ENCODE peak calls at places on chromosomes 13 and 19, in eight cellular contexts. One of them, this sample, is unnamed. For H3K9me3 and H3K4me1, the result is how much of the 10 kb centered on the place peaks cover.

GRCh38 chr13:27960362-27961226 is 8.5 kb downstream of the CDX2 start:
- DNase-seq in SJSA1: no peak
- DNase-seq in lower lobe of right lung: peak
- DNase-seq in CD4-positive, CD25-positive, alpha-beta regulatory T cell: no peak
- DNase-seq in neuronal stem cell: no peak
- DNase-seq in esophagus muscularis mucosa: no peak
- DNase-seq in CD4-positive, alpha-beta memory T cell: no peak
- DNase-seq in iPS DF 6.9: no peak
- DNase-seq in this sample: no peak

GRCh38 chr19:1237754-1238372 is at the start of gene CBARP:
- DNase-seq in SJSA1: no peak
- DNase-seq in lower lobe of right lung: no peak
- DNase-seq in CD4-positive, CD25-positive, alpha-beta regulatory T cell: peak
- DNase-seq in neuronal stem cell: no peak
- DNase-seq in esophagus muscularis mucosa: no peak
- DNase-seq in CD4-positive, alpha-beta memory T cell: no peak
- DNase-seq in iPS DF 6.9: no peak
- DNase-seq in this sample: peak

GRCh38 chr19:35557539-35558399 is 5.7 kb downstream of the ATP4A start:
- DNase-seq in SJSA1: peak
- DNase-seq in lower lobe of right lung: peak
- DNase-seq in CD4-positive, CD25-positive, alpha-beta regulatory T cell: peak
- DNase-seq in neuronal stem cell: peak
- DNase-seq in esophagus muscularis mucosa: no peak
- DNase-seq in CD4-positive, alpha-beta memory T cell: peak
- DNase-seq in iPS DF 6.9: peak
- DNase-seq in this sample: peak

GRCh38 chr19:13723206-13723605 is 41.1 kb upstream of the MRI1 start:
- DNase-seq in SJSA1: no peak
- DNase-seq in lower lobe of right lung: no peak
- DNase-seq in CD4-positive, CD25-positive, alpha-beta regulatory T cell: no peak
- DNase-seq in neuronal stem cell: no peak
- DNase-seq in esophagus muscularis mucosa: no peak
- DNase-seq in CD4-positive, alpha-beta memory T cell: no peak
- DNase-seq in iPS DF 6.9: no peak
- DNase-seq in this sample: no peak

GRCh38 chr13:79541426-79542049 is 60.6 kb downstream of the NDFIP2 start:
- DNase-seq in SJSA1: peak
- DNase-seq in lower lobe of right lung: no peak
- DNase-seq in CD4-positive, CD25-positive, alpha-beta regulatory T cell: no peak
- DNase-seq in neuronal stem cell: peak
- DNase-seq in esophagus muscularis mucosa: no peak
- DNase-seq in CD4-positive, alpha-beta memory T cell: peak
- DNase-seq in iPS DF 6.9: peak
- DNase-seq in this sample: no peak

GRCh38 chr13:45367358-45367757 is 26.4 kb upstream of the TPT1 start:
- DNase-seq in SJSA1: peak
- DNase-seq in lower lobe of right lung: peak
- DNase-seq in CD4-positive, CD25-positive, alpha-beta regulatory T cell: peak
- DNase-seq in neuronal stem cell: no peak
- DNase-seq in esophagus muscularis mucosa: no peak
- DNase-seq in CD4-positive, alpha-beta memory T cell: peak
- DNase-seq in iPS DF 6.9: peak
- DNase-seq in this sample: peak

GRCh38 chr13:111253334-111253872 is 67.0 kb upstream of the TEX29 start:
- DNase-seq in SJSA1: no peak
- DNase-seq in lower lobe of right lung: no peak
- DNase-seq in CD4-positive, CD25-positive, alpha-beta regulatory T cell: no peak
- DNase-seq in neuronal stem cell: no peak
- DNase-seq in esophagus muscularis mucosa: no peak
- DNase-seq in CD4-positive, alpha-beta memory T cell: no peak
- DNase-seq in iPS DF 6.9: no peak
- DNase-seq in this sample: no peak

GRCh38 chr19:17794731-17795494 is at the start of gene B3GNT3:
- DNase-seq in SJSA1: no peak
- DNase-seq in lower lobe of right lung: peak
- DNase-seq in CD4-positive, CD25-positive, alpha-beta regulatory T cell: peak
- DNase-seq in neuronal stem cell: no peak
- DNase-seq in esophagus muscularis mucosa: no peak
- DNase-seq in CD4-positive, alpha-beta memory T cell: no peak
- DNase-seq in iPS DF 6.9: no peak
- DNase-seq in this sample: peak

GRCh38 chr13:99859178-99860177 is 112.1 kb downstream of the ZIC5 start:
- DNase-seq in SJSA1: no peak
- DNase-seq in lower lobe of right lung: no peak
- DNase-seq in CD4-positive, CD25-positive, alpha-beta regulatory T cell: no peak
- DNase-seq in neuronal stem cell: no peak
- DNase-seq in esophagus muscularis mucosa: peak
- DNase-seq in CD4-positive, alpha-beta memory T cell: peak
- DNase-seq in iPS DF 6.9: no peak
- DNase-seq in this sample: no peak

GRCh38 chr13:65856464-65856863 is 1373.7 kb downstream of the PCDH9 start:
- DNase-seq in SJSA1: no peak
- DNase-seq in lower lobe of right lung: no peak
- DNase-seq in CD4-positive, CD25-positive, alpha-beta regulatory T cell: no peak
- DNase-seq in neuronal stem cell: no peak
- DNase-seq in esophagus muscularis mucosa: no peak
- DNase-seq in CD4-positive, alpha-beta memory T cell: no peak
- DNase-seq in iPS DF 6.9: no peak
- DNase-seq in this sample: no peak

GRCh38 chr19:17510220-17510993 is 1.0 kb upstream of the PGLS start:
- DNase-seq in SJSA1: peak
- DNase-seq in lower lobe of right lung: no peak
- DNase-seq in CD4-positive, CD25-positive, alpha-beta regulatory T cell: no peak
- DNase-seq in neuronal stem cell: no peak
- DNase-seq in esophagus muscularis mucosa: no peak
- DNase-seq in CD4-positive, alpha-beta memory T cell: no peak
- DNase-seq in iPS DF 6.9: no peak
- DNase-seq in this sample: no peak

GRCh38 chr19:49340865-49341718 is 5.9 kb downstream of the CD37 start:
- DNase-seq in SJSA1: no peak
- DNase-seq in lower lobe of right lung: peak
- DNase-seq in CD4-positive, CD25-positive, alpha-beta regulatory T cell: no peak
- DNase-seq in neuronal stem cell: no peak
- DNase-seq in esophagus muscularis mucosa: no peak
- DNase-seq in CD4-positive, alpha-beta memory T cell: no peak
- DNase-seq in iPS DF 6.9: no peak
- DNase-seq in this sample: no peak

GRCh38 chr19:14775855-14776254 is 2.5 kb downstream of the ADGRE2 start:
- DNase-seq in SJSA1: no peak
- DNase-seq in lower lobe of right lung: peak
- DNase-seq in CD4-positive, CD25-positive, alpha-beta regulatory T cell: no peak
- DNase-seq in neuronal stem cell: no peak
- DNase-seq in esophagus muscularis mucosa: no peak
- DNase-seq in CD4-positive, alpha-beta memory T cell: no peak
- DNase-seq in iPS DF 6.9: no peak
- DNase-seq in this sample: no peak

GRCh38 chr13:48231080-48231479 is 1.9 kb upstream of the ITM2B start:
- DNase-seq in SJSA1: no peak
- DNase-seq in lower lobe of right lung: no peak
- DNase-seq in CD4-positive, CD25-positive, alpha-beta regulatory T cell: no peak
- DNase-seq in neuronal stem cell: no peak
- DNase-seq in esophagus muscularis mucosa: no peak
- DNase-seq in CD4-positive, alpha-beta memory T cell: no peak
- DNase-seq in iPS DF 6.9: no peak
- DNase-seq in this sample: no peak

DNA sequence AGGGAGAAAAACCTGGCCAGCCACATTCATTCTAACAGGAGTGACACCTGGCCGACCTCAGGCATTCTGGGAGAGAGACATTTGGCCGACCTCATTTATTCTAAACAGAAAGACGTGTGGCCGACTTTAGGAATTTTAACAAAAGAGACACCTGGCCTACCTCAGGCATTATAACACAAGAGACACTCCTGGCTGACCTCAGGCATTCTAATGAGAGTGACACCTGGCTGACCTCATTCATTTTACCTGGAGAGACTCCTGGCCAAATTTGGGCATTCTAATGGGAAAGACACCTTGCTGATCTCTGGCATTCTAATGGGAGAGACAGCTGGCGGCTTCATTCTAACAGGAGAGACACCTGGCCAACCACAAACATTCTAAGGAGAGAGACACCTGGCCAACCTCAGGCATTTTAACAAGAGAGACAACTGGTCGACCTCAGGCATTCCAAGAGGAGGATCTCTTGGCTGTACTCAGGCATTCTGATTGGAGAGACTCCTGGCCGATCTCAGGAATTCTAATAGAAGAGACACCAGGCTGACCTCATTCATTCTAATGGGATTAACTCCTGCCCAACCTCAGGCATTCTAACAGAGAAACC is 1353.9 kb downstream of the UQCRFS1 start:
- DNase-seq in SJSA1: no peak
- DNase-seq in lower lobe of right lung: no peak
- DNase-seq in CD4-positive, CD25-positive, alpha-beta regulatory T cell: no peak
- DNase-seq in neuronal stem cell: no peak
- DNase-seq in esophagus muscularis mucosa: peak
- DNase-seq in CD4-positive, alpha-beta memory T cell: no peak
- DNase-seq in iPS DF 6.9: no peak
- DNase-seq in this sample: no peak
- H3K9me3 ChIP-seq in SJSA1: under half
- H3K9me3 ChIP-seq in lower lobe of right lung: under half
- H3K9me3 ChIP-seq in CD4-positive, CD25-positive, alpha-beta regulatory T cell: under half
- H3K9me3 ChIP-seq in neuronal stem cell: under half
- H3K9me3 ChIP-seq in esophagus muscularis mucosa: half or more
- H3K9me3 ChIP-seq in CD4-positive, alpha-beta memory T cell: under half
- H3K9me3 ChIP-seq in iPS DF 6.9: under half
- H3K9me3 ChIP-seq in this sample: under half

GRCh38 chr19:6272411-6272791 is 7.4 kb downstream of the MLLT1 start:
- DNase-seq in SJSA1: no peak
- DNase-seq in lower lobe of right lung: no peak
- DNase-seq in CD4-positive, CD25-positive, alpha-beta regulatory T cell: no peak
- DNase-seq in neuronal stem cell: no peak
- DNase-seq in esophagus muscularis mucosa: no peak
- DNase-seq in CD4-positive, alpha-beta memory T cell: no peak
- DNase-seq in iPS DF 6.9: no peak
- DNase-seq in this sample: no peak
- H3K4me1 ChIP-seq in SJSA1: under half
- H3K4me1 ChIP-seq in lower lobe of right lung: half or more
- H3K4me1 ChIP-seq in CD4-positive, CD25-positive, alpha-beta regulatory T cell: under half
- H3K4me1 ChIP-seq in neuronal stem cell: under half
- H3K4me1 ChIP-seq in esophagus muscularis mucosa: half or more
- H3K4me1 ChIP-seq in CD4-positive, alpha-beta memory T cell: under half
- H3K4me1 ChIP-seq in iPS DF 6.9: under half
- H3K4me1 ChIP-seq in this sample: under half

GRCh38 chr13:114106991-114107685 is 25.3 kb downstream of the RASA3 start:
- DNase-seq in SJSA1: no peak
- DNase-seq in lower lobe of right lung: peak
- DNase-seq in CD4-positive, CD25-positive, alpha-beta regulatory T cell: no peak
- DNase-seq in neuronal stem cell: no peak
- DNase-seq in esophagus muscularis mucosa: no peak
- DNase-seq in CD4-positive, alpha-beta memory T cell: no peak
- DNase-seq in iPS DF 6.9: no peak
- DNase-seq in this sample: peak

GRCh38 chr13:114104626-114105350 is 27.6 kb downstream of the RASA3 start:
- DNase-seq in SJSA1: no peak
- DNase-seq in lower lobe of right lung: peak
- DNase-seq in CD4-positive, CD25-positive, alpha-beta regulatory T cell: no peak
- DNase-seq in neuronal stem cell: no peak
- DNase-seq in esophagus muscularis mucosa: no peak
- DNase-seq in CD4-positive, alpha-beta memory T cell: no peak
- DNase-seq in iPS DF 6.9: no peak
- DNase-seq in this sample: no peak

GRCh38 chr13:114106526-114106925 is 25.9 kb downstream of the RASA3 start:
- DNase-seq in SJSA1: no peak
- DNase-seq in lower lobe of right lung: no peak
- DNase-seq in CD4-positive, CD25-positive, alpha-beta regulatory T cell: no peak
- DNase-seq in neuronal stem cell: no peak
- DNase-seq in esophagus muscularis mucosa: no peak
- DNase-seq in CD4-positive, alpha-beta memory T cell: no peak
- DNase-seq in iPS DF 6.9: no peak
- DNase-seq in this sample: no peak

GRCh38 chr13:114107686-114108081 is 24.7 kb downstream of the RASA3 start:
- DNase-seq in SJSA1: no peak
- DNase-seq in lower lobe of right lung: peak
- DNase-seq in CD4-positive, CD25-positive, alpha-beta regulatory T cell: no peak
- DNase-seq in neuronal stem cell: no peak
- DNase-seq in esophagus muscularis mucosa: no peak
- DNase-seq in CD4-positive, alpha-beta memory T cell: no peak
- DNase-seq in iPS DF 6.9: no peak
- DNase-seq in this sample: no peak

DNA sequence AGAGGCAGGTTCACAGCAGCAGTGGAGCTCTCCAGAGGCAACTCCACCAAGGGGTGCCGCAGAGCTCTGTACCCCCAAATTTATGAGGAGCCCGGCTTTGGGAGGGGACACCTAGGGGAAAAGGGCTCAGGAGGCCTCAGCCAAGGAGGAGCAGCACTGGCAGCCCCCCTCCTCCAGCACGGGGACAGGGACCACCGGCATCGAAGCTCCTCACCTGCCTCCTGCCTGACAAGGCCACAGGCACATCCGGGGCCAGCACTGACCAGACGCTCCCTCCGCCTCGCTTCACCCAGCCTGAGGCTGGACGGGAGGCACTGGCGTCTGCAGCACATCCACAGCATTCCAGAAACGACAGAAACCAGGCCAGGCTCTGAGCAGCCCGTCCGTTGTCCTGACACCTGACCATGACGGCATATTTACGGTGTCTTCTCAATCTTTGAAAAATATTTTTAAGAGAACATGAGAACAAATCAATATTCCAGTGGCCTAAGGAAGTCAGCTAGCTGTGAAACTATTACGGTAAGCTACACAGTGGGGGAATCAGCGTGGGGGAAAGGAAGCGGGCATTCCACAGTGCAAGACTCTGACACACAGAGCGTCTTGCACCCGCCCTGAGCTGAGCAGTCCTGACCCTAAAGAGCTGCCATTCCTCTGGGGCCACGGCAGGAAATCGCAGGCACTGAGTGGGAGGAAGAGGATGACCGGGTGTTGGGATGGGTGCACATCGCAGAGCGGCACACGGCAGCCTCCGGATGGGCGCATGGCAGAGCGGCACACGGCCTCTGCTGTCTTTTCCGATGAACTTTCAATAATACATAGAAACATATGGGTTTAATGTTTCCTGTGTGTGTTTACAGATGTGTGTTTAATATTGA is 26.8 kb downstream of the RASA3 start:
- DNase-seq in SJSA1: no peak
- DNase-seq in lower lobe of right lung: no peak
- DNase-seq in CD4-positive, CD25-positive, alpha-beta regulatory T cell: no peak
- DNase-seq in neuronal stem cell: no peak
- DNase-seq in esophagus muscularis mucosa: no peak
- DNase-seq in CD4-positive, alpha-beta memory T cell: no peak
- DNase-seq in iPS DF 6.9: no peak
- DNase-seq in this sample: no peak
- H3K27ac ChIP-seq in SJSA1: no peak
- H3K27ac ChIP-seq in lower lobe of right lung: no peak
- H3K27ac ChIP-seq in CD4-positive, CD25-positive, alpha-beta regulatory T cell: peak
- H3K27ac ChIP-seq in neuronal stem cell: no peak
- H3K27ac ChIP-seq in esophagus muscularis mucosa: peak
- H3K27ac ChIP-seq in CD4-positive, alpha-beta memory T cell: peak
- H3K27ac ChIP-seq in iPS DF 6.9: no peak
- H3K27ac ChIP-seq in this sample: no peak

DNA sequence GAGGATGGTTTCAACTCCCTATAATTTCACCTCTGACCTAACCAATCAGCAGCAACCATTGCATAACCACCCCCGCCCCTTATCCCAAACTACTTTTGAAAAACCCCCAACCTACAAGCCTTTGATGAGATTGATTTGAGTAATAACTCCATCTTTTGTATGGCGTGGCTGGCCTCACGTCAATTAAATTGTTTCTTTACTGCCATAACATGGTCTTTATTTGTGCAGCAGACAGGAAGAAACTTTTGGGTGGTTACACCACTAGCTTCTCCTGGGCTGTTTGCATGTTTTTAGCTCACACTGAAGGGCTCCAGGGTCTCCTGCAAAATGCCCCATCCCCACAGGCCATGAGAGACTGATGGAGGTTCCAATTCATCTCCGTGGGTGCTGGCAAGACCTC is 34.0 kb upstream of the PEG3 start:
- DNase-seq in SJSA1: no peak
- DNase-seq in lower lobe of right lung: no peak
- DNase-seq in CD4-positive, CD25-positive, alpha-beta regulatory T cell: no peak
- DNase-seq in neuronal stem cell: no peak
- DNase-seq in esophagus muscularis mucosa: no peak
- DNase-seq in CD4-positive, alpha-beta memory T cell: no peak
- DNase-seq in iPS DF 6.9: no peak
- DNase-seq in this sample: no peak
- H3K9me3 ChIP-seq in SJSA1: under half
- H3K9me3 ChIP-seq in lower lobe of right lung: under half
- H3K9me3 ChIP-seq in CD4-positive, CD25-positive, alpha-beta regulatory T cell: under half
- H3K9me3 ChIP-seq in neuronal stem cell: under half
- H3K9me3 ChIP-seq in esophagus muscularis mucosa: under half
- H3K9me3 ChIP-seq in CD4-positive, alpha-beta memory T cell: under half
- H3K9me3 ChIP-seq in iPS DF 6.9: under half
- H3K9me3 ChIP-seq in this sample: under half

This sample was measured in CD8-positive, alpha-beta memory T cell.